ENCODE peak calls at places on chromosomes 1 and 21, in eight cellular contexts. N is HCT116; C is GM23248; I is nephron progenitor cell; A is pancreas; H is HTR-8/SVneo; E is activated T-cell treated with anti-CD3 and anti-CD28 coated beads, Interleukin-2, amount 50 U/mL, for 72 hours; U is iris pigment epithelial cell. M is an unnamed sample.

GRCh38 chr1:109396971-109397370 is 747 bp downstream of the SORT1 start:
- DNase-seq in E (no peak), C (no peak), N (no peak), I (no peak), U (no peak), H (no peak), A (peak), M (no peak)

GRCh38 chr1:31170486-31170735 is 69.3 kb downstream of the NKAIN1 start:
- DNase-seq in I (no peak), C (no peak), E (no peak), U (no peak), N (no peak), H (no peak), A (no peak), M (no peak)

GRCh38 chr21:41677671-41678015 is 89.2 kb downstream of the RIPK4 start:
- DNase-seq in U (peak), N (no peak), C (no peak), A (peak), E (no peak), I (no peak), H (no peak), M (no peak)

GRCh38 chr1:91501527-91501859 is 842 bp downstream of the CDC7 start:
- DNase-seq in N (no peak), C (peak), I (no peak), E (no peak), A (no peak), H (peak), U (peak), M (no peak)

GRCh38 chr1:48414264-48414663 is 57.7 kb downstream of the SPATA6 start:
- DNase-seq in E (no peak), H (no peak), C (no peak), I (no peak), U (no peak), A (no peak), N (no peak), M (no peak)

GRCh38 chr21:38637161-38637560 is 138.9 kb upstream of the ERG start:
- DNase-seq in C (peak), A (no peak), H (no peak), E (no peak), I (no peak), N (no peak), U (no peak), M (no peak)

GRCh38 chr1:56433056-56433577 is 146.2 kb downstream of the PLPP3 start:
- DNase-seq in I (no peak), C (no peak), U (no peak), A (no peak), E (no peak), N (no peak), H (no peak), M (no peak)

GRCh38 chr1:36884029-36884701 is 150.2 kb downstream of the GRIK3 start:
- DNase-seq in A (no peak), H (no peak), I (no peak), E (no peak), N (no peak), C (no peak), U (no peak), M (no peak)

GRCh38 chr1:12434174-12434573 is 183.8 kb downstream of the DHRS3 start:
- DNase-seq in N (peak), I (no peak), A (no peak), U (peak), E (peak), C (peak), H (no peak), M (no peak)

GRCh38 chr1:17525996-17526686 is 13.4 kb upstream of the ARHGEF10L start:
- DNase-seq in E (no peak), H (no peak), C (peak), N (no peak), U (no peak), I (no peak), A (no peak), M (no peak)

GRCh38 chr1:58619286-58620054 is 42.4 kb upstream of the TACSTD2 start:
- DNase-seq in E (no peak), I (no peak), N (no peak), C (no peak), H (no peak), U (no peak), A (peak), M (no peak)

GRCh38 chr1:3727042-3727824 is 25.0 kb upstream of the CCDC27 start:
- DNase-seq in A (no peak), E (peak), C (peak), N (no peak), I (peak), H (no peak), U (peak), M (no peak)

GRCh38 chr1:18962121-18962721 is 5.7 kb upstream of the IFFO2 start:
- DNase-seq in A (no peak), N (no peak), U (no peak), I (no peak), H (no peak), E (no peak), C (peak), M (no peak)

GRCh38 chr1:152654110-152654509 is 9.1 kb upstream of the LCE2D start:
- DNase-seq in I (peak), A (peak), C (peak), N (peak), U (peak), H (peak), E (peak), M (peak)

GRCh38 chr1:156540955-156541354 is 31.4 kb downstream of the IQGAP3 start:
- DNase-seq in H (no peak), U (peak), C (peak), N (no peak), I (no peak), A (no peak), E (no peak), M (no peak)

GRCh38 chr1:224213438-224214119 is 30.5 kb downstream of the DEGS1 start:
- DNase-seq in U (no peak), A (peak), C (no peak), H (no peak), I (peak), E (no peak), N (no peak), M (no peak)

GRCh38 chr1:247953409-247953808 is 4.8 kb downstream of the OR2L8 start:
- DNase-seq in U (no peak), H (no peak), I (no peak), E (no peak), N (no peak), C (no peak), A (no peak), M (no peak)

GRCh38 chr1:29156543-29157268 is 25.0 kb downstream of the SRSF4 start:
- DNase-seq in A (no peak), N (no peak), E (no peak), C (no peak), I (no peak), H (no peak), U (peak), M (no peak)

GRCh38 chr1:30475966-30476365 is 247.4 kb downstream of the MATN1 start:
- DNase-seq in E (no peak), N (no peak), I (no peak), H (no peak), C (no peak), A (no peak), U (no peak), M (no peak)

GRCh38 chr1:55298167-55298894 is 83.2 kb upstream of the USP24 start:
- DNase-seq in A (no peak), E (no peak), U (no peak), I (no peak), C (no peak), N (no peak), H (no peak), M (no peak)

GRCh38 chr1:72284398-72285073 is 2.2 kb upstream of the NEGR1 start:
- DNase-seq in C (peak), U (peak), I (peak), H (no peak), A (peak), E (peak), N (no peak), M (peak)

GRCh38 chr1:177780096-177780700 is 189.7 kb downstream of the SEC16B start:
- DNase-seq in U (peak), I (no peak), H (peak), A (no peak), E (no peak), C (peak), N (peak), M (peak)

GRCh38 chr1:162388615-162389014 is 7.1 kb downstream of the C1orf226 start:
- DNase-seq in I (no peak), U (peak), E (no peak), A (no peak), N (no peak), H (no peak), C (no peak), M (no peak)

GRCh38 chr1:61950418-61950817 is 208.1 kb downstream of the PATJ start:
- DNase-seq in A (no peak), U (no peak), N (no peak), E (no peak), H (peak), C (no peak), I (no peak), M (peak)

GRCh38 chr1:218778731-218779130 is 394.9 kb upstream of the LYPLAL1 start:
- DNase-seq in I (no peak), N (no peak), U (no peak), C (no peak), E (no peak), H (no peak), A (no peak), M (peak)

GRCh38 chr1:35111106-35111505 is 31.9 kb downstream of the ZMYM1 start:
- DNase-seq in N (no peak), A (no peak), E (no peak), H (no peak), C (peak), I (no peak), U (peak), M (no peak)

GRCh38 chr1:177338376-177338775 is 167.6 kb downstream of the BRINP2 start:
- DNase-seq in H (no peak), A (no peak), C (no peak), N (no peak), I (no peak), U (no peak), E (no peak), M (no peak)

M was measured in foreskin melanocyte.